ENCODE peak calls at places on chromosomes 6 and 20, in eight cellular contexts. A, C, I, U, X, L, F and S are unnamed samples.

GRCh38 chr20:35478804-35479472 is 23.5 kb downstream of the CEP250 start:
- DNase-seq in A (no peak), C (peak; percentile 50), I (no peak), U (no peak), X (no peak), L (peak; percentile 15), F (no peak), S (peak; percentile 24)

GRCh38 chr6:128784266-128784665 is 98.7 kb upstream of the LAMA2 start:
- DNase-seq in A (no peak), C (no peak), I (no peak), U (no peak), X (no peak), L (no peak), F (no peak), S (no peak)

GRCh38 chr6:19024737-19025136 is 637.6 kb downstream of the RNF144B start:
- DNase-seq in A (no peak), C (peak; percentile 88), I (peak; percentile 81), U (peak; percentile 79), X (peak; percentile 54), L (peak; percentile 75), F (peak; percentile 5), S (peak; percentile 41)

GRCh38 chr20:63473555-63474449 is 1.3 kb upstream of the KCNQ2 start:
- DNase-seq in A (no peak), C (no peak), I (no peak), U (no peak), X (no peak), L (no peak), F (no peak), S (no peak)

GRCh38 chr20:19940945-19941590 is 76.1 kb upstream of the NAA20 start:
- DNase-seq in A (no peak), C (no peak), I (no peak), U (no peak), X (no peak), L (no peak), F (no peak), S (no peak)

GRCh38 chr20:31840906-31841816 is 4.2 kb downstream of the FOXS1 start:
- DNase-seq in A (no peak), C (no peak), I (no peak), U (no peak), X (no peak), L (no peak), F (no peak), S (no peak)

GRCh38 chr6:37007340-37008043 is 2.0 kb downstream of the FGD2 start:
- DNase-seq in A (no peak), C (no peak), I (peak; percentile 20), U (no peak), X (no peak), L (no peak), F (no peak), S (peak; percentile 69)

GRCh38 chr6:32475392-32476206 is 35.9 kb downstream of the HLA-DRA start:
- DNase-seq in A (no peak), C (no peak), I (no peak), U (no peak), X (no peak), L (no peak), F (no peak), S (no peak)

GRCh38 chr6:71478834-71479541 is 190.4 kb downstream of the OGFRL1 start:
- DNase-seq in A (no peak), C (peak; percentile 64), I (peak; percentile 79), U (no peak), X (no peak), L (peak; percentile 36), F (no peak), S (no peak)
- TF ChIP-seq EZH2phosphoT487 in A (no peak), C (no peak), I (no peak), U (no peak), X (no peak), L (no peak), F (no peak), S (no peak)

GRCh38 chr6:28893172-28893799 is 30.5 kb downstream of the TRIM27 start:
- DNase-seq in A (no peak), C (no peak), I (no peak), U (no peak), X (no peak), L (no peak), F (no peak), S (no peak)

GRCh38 chr6:28895131-28895812 is 28.5 kb downstream of the TRIM27 start:
- DNase-seq in A (peak; percentile 96), C (peak; percentile 99), I (peak; percentile 98), U (peak; percentile 95), X (peak; percentile 95), L (peak; percentile 95), F (peak; percentile 87), S (peak; percentile 97)

GRCh38 chr6:28898710-28898965 is 25.1 kb downstream of the TRIM27 start:
- DNase-seq in A (no peak), C (no peak), I (peak; percentile 10), U (no peak), X (no peak), L (no peak), F (no peak), S (no peak)

GRCh38 chr6:28900577-28901266 is 23.1 kb downstream of the TRIM27 start:
- DNase-seq in A (no peak), C (no peak), I (no peak), U (no peak), X (no peak), L (no peak), F (no peak), S (peak; percentile 53)

GRCh38 chr6:28896505-28897392 is 27.0 kb downstream of the TRIM27 start:
- DNase-seq in A (peak; percentile 64), C (peak; percentile 78), I (peak; percentile 69), U (peak; percentile 78), X (peak; percentile 51), L (peak; percentile 77), F (peak; percentile 63), S (peak; percentile 79)
- TF ChIP-seq CTCF in A (peak; percentile 40), C (peak; percentile 30), I (peak; percentile 48), U (peak; percentile 35), X (no peak), L (peak; percentile 47), F (peak; percentile 46), S (peak; percentile 61)

GRCh38 chr6:123526128-123526527 is 110.6 kb downstream of the TRDN start:
- DNase-seq in A (peak; percentile 63), C (no peak), I (no peak), U (no peak), X (no peak), L (no peak), F (no peak), S (no peak)
- H2AFZ ChIP-seq in A (no peak overlapping the region), C (no peak overlapping the region), I (no peak overlapping the region), U (no peak overlapping the region), X (no peak overlapping the region), L (no peak overlapping the region), F (no peak overlapping the region), S (no peak overlapping the region)

GRCh38 chr6:13810688-13811446 is 3.5 kb downstream of the MCUR1 start:
- DNase-seq in A (no peak), C (no peak), I (no peak), U (no peak), X (no peak), L (no peak), F (peak; percentile 45), S (no peak)
- TF ChIP-seq EZH2phosphoT487 in A (no peak), C (no peak), I (no peak), U (no peak), X (no peak), L (no peak), F (no peak), S (no peak)

DNA sequence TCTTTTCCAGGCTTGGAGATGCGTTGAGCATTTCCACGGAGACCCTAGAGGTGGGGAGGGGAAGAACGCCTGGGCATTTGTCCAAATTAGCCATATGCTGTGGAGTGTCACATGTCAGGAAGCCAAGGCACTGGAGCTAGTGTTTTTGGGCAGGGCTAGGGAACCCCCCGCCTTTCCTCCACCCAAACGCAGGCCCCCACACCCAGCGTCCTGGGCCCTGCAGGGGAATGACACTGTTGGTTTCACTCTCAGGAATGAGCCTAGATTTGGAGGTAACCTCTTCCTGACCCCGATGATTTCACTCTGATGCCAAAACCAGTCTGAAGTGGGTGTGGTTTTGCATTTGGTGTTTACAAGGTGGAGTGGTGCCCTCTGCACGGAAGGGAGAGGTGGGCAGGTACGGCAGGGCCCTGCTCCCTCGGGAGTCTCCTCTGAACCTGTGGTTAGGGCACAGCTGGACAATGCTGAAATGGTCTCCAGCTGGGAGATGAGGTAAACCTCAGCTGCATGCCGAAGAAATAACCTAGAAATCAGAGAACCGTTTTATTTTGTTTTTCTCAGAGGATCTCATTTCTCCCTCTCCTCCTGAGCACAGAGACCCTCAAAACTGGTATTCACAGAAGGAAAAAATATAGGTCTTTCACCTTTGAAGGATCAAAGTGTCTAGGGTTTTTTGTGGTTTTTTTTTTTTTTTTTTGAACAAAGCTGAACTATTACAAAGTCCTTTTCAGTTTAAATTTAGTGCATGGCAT is 29.6 kb downstream of the MTHFD1L start:
- DNase-seq in A (peak; percentile 55), C (no peak), I (peak; percentile 29), U (peak; percentile 31), X (no peak), L (peak; percentile 13), F (peak; percentile 78), S (no peak)
- TF ChIP-seq CTCF in A (no peak), C (peak; percentile 30), I (no peak), U (no peak), X (no peak), L (no peak), F (peak; percentile 14), S (peak; percentile 20)

GRCh38 chr20:44959082-44959895 is 908 bp downstream of the TOMM34 start:
- DNase-seq in A (peak; percentile 56), C (peak; percentile 33), I (peak; percentile 94), U (peak; percentile 66), X (no peak), L (peak; percentile 67), F (peak; percentile 31), S (peak; percentile 55)

GRCh38 chr20:44955270-44955669 is 4.9 kb downstream of the TOMM34 start:
- DNase-seq in A (no peak), C (no peak), I (no peak), U (no peak), X (no peak), L (no peak), F (no peak), S (no peak)

GRCh38 chr20:44954198-44954597 is 6.0 kb downstream of the TOMM34 start:
- DNase-seq in A (no peak), C (no peak), I (no peak), U (no peak), X (no peak), L (no peak), F (no peak), S (no peak)

GRCh38 chr20:44958276-44958675 is 1.9 kb downstream of the TOMM34 start:
- DNase-seq in A (no peak), C (no peak), I (no peak), U (no peak), X (no peak), L (no peak), F (no peak), S (no peak)

GRCh38 chr20:44956410-44956809 is 3.8 kb downstream of the TOMM34 start:
- DNase-seq in A (no peak), C (no peak), I (no peak), U (peak; percentile 18), X (no peak), L (no peak), F (no peak), S (no peak)
- H2AFZ ChIP-seq in A (no peak overlapping the region), C (no peak overlapping the region), I (no peak overlapping the region), U (no peak overlapping the region), X (no peak overlapping the region), L (no peak overlapping the region), F (no peak overlapping the region), S (no peak overlapping the region)

DNA sequence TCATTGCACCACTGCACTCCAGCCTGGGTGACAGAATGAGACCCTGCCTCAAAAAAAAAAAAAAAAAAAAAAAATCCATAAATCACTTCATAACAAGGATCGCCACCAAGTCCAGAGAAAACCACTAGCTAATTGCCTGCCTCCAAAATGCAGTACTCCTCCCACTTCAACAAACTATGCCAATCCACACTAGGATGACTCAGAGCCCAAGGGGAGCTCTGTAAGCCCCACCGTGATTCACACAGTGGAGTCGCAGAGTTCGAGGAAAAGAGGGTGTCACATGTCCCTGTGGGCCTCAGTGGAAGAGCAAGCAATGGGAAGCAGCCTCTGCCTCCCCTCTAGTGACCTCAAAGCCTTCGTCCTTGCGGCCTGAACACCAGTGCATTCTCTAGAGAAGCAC is 9.1 kb downstream of the SNHG17 start:
- DNase-seq in A (no peak), C (no peak), I (peak; percentile 80), U (peak; percentile 37), X (no peak), L (no peak), F (no peak), S (no peak)
- TF ChIP-seq EZH2phosphoT487 in A (no peak), C (no peak), I (no peak), U (no peak), X (no peak), L (no peak), F (no peak), S (no peak)